ENCODE peak calls at places on chromosomes 3 and 15, in nine cellular contexts. V is A673, T is cardiac fibroblast, O is GM06990, S is transverse colon, F is AG10803, P is body of pancreas, M is GM23338, A is hepatocyte. K is an unnamed sample.

GRCh38 chr3:127690106-127690505 is 17.4 kb downstream of the ABTB1 start:
- DNase-seq in V (no peak), F (peak; percentile 84), O (no peak), S (no peak), P (no peak), T (peak; percentile 82), A (peak; percentile 48), M (no peak), K (peak; percentile 66)

GRCh38 chr3:113663761-113664160 is 32.7 kb downstream of the USF3 start:
- DNase-seq in O (no peak), A (no peak), P (no peak), S (no peak), F (no peak), T (no peak), V (no peak), M (no peak), K (no peak)

GRCh38 chr3:164418426-164418825 is 659.9 kb downstream of the SI start:
- DNase-seq in V (peak; percentile 15), F (no peak), O (no peak), P (no peak), S (peak; percentile 20), A (peak; percentile 20), T (no peak), M (no peak), K (no peak)

GRCh38 chr3:107241217-107241616 is 136.0 kb upstream of the CCDC54 start:
- DNase-seq in M (peak; percentile 31), P (no peak), S (peak; percentile 37), V (peak; percentile 13), T (peak; percentile 56), A (peak; percentile 25), O (peak; percentile 23), F (peak; percentile 8), K (peak; percentile 41)

GRCh38 chr15:49063402-49064280 is 17.4 kb upstream of the SECISBP2L start:
- DNase-seq in S (no peak), M (peak; percentile 47), O (no peak), V (no peak), P (no peak), F (no peak), T (no peak), A (no peak), K (no peak)

GRCh38 chr3:171838218-171838720 is 4.9 kb upstream of the TMEM212 start:
- DNase-seq in A (no peak), O (no peak), M (peak; percentile 25), S (peak; percentile 20), V (no peak), F (peak; percentile 88), P (no peak), T (peak; percentile 94), K (peak; percentile 96)

GRCh38 chr3:172647823-172648222 is 63.0 kb downstream of the NCEH1 start:
- DNase-seq in T (no peak), V (no peak), O (no peak), S (no peak), P (peak; percentile 62), A (no peak), F (no peak), M (no peak), K (no peak)

GRCh38 chr15:31067890-31068603 is 33.5 kb downstream of the TRPM1 start:
- DNase-seq in O (no peak), V (no peak), M (no peak), T (no peak), F (no peak), A (no peak), S (no peak), P (no peak), K (no peak)

GRCh38 chr3:133938770-133939495 is 43.3 kb upstream of the RAB6B start:
- DNase-seq in F (no peak), S (no peak), P (no peak), V (no peak), T (peak; percentile 31), M (peak; percentile 11), A (no peak), O (no peak), K (peak; percentile 56)

GRCh38 chr3:32431481-32431880 is 39.8 kb downstream of the CMTM7 start:
- DNase-seq in V (no peak), F (no peak), P (no peak), A (no peak), T (no peak), S (no peak), M (no peak), O (no peak), K (no peak)

GRCh38 chr3:50676031-50676705 is 1.4 kb downstream of the DOCK3 start:
- DNase-seq in S (no peak), O (no peak), V (no peak), A (no peak), T (no peak), P (no peak), M (peak; percentile 58), F (no peak), K (no peak)

GRCh38 chr3:50672656-50673055 is 2.1 kb upstream of the DOCK3 start:
- DNase-seq in S (no peak), O (no peak), F (no peak), P (no peak), V (no peak), M (no peak), A (no peak), T (no peak), K (no peak)

GRCh38 chr3:50673937-50674336 is 790 bp upstream of the DOCK3 start:
- DNase-seq in T (no peak), O (no peak), M (peak; percentile 17), A (no peak), V (no peak), P (no peak), F (no peak), S (no peak), K (no peak)

GRCh38 chr3:50675179-50676030 is 678 bp downstream of the DOCK3 start:
- DNase-seq in O (no peak), M (peak; percentile 80), A (peak; percentile 54), F (no peak), V (no peak), T (no peak), S (peak; percentile 39), P (peak; percentile 29), K (no peak)

GRCh38 chr3:50674349-50675178 is at the start of gene DOCK3:
- DNase-seq in T (peak; percentile 17), O (peak; percentile 54), A (peak; percentile 92), V (peak; percentile 42), F (peak; percentile 44), S (peak; percentile 55), M (peak; percentile 83), P (peak; percentile 54), K (peak; percentile 42)
- H3K4me3 ChIP-seq in T (peak within 1 kb of the TSS; percentile 9), O (no peak within 1 kb of the TSS), A (peak within 1 kb of the TSS; percentile 38), V (peak within 1 kb of the TSS; percentile 40), F (peak within 1 kb of the TSS; percentile 39), S (peak within 1 kb of the TSS; percentile 22), M (peak within 1 kb of the TSS; percentile 64), P (no peak within 1 kb of the TSS), K (no peak within 1 kb of the TSS)

GRCh38 chr15:84572231-84572630 is 28.6 kb upstream of the ZSCAN2 start:
- DNase-seq in P (no peak), S (no peak), F (no peak), T (no peak), V (no peak), M (no peak), O (no peak), A (no peak), K (no peak)

GRCh38 chr15:84570164-84570692 is 30.6 kb upstream of the ZSCAN2 start:
- DNase-seq in V (peak; percentile 22), S (peak; percentile 76), O (peak; percentile 43), M (peak; percentile 48), T (peak; percentile 45), A (peak; percentile 52), P (peak; percentile 52), F (peak; percentile 55), K (peak; percentile 27)

GRCh38 chr15:84575493-84575892 is 25.3 kb upstream of the ZSCAN2 start:
- DNase-seq in F (no peak), A (no peak), P (no peak), O (no peak), S (no peak), T (no peak), M (no peak), V (no peak), K (no peak)
- TF ChIP-seq CTCF in F (no peak), A (no peak), P (no peak), O (no peak), S (no peak), T (no peak), M (peak; percentile 17), V (no peak), K (no peak)

DNA sequence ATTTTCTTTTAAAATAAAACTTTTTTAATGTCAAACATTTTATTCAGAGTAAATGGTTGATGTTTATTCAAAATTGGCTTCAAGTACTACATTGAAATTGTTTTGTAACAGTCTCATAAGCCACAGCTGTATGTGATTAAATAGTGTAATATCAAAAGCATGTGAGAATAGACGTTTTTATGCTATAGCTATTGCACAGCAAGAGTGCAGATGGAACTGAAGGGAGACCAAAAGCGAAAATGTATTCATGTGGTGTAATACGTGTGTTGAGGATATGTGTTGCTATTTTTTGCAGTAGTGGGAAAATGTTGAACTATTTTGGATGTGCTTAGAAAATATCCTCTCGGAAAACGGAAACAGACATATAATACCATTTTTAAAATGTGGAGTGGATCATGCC is 6.0 kb downstream of the RBMS3 start:
- DNase-seq in F (peak; percentile 77), P (no peak), M (no peak), A (no peak), V (peak; percentile 68), S (no peak), O (no peak), T (peak; percentile 70), K (peak; percentile 57)
- H3K4me3 ChIP-seq in F (peak overlapping the region; percentile 89), P (no peak overlapping the region), M (no peak overlapping the region), A (no peak overlapping the region), V (peak overlapping the region; percentile 38), S (no peak overlapping the region), O (no peak overlapping the region), T (no peak overlapping the region), K (peak overlapping the region; percentile 84)

GRCh38 chr3:167166012-167166411 is 214.1 kb downstream of the ZBBX start:
- DNase-seq in A (no peak), S (no peak), O (no peak), P (no peak), V (no peak), T (no peak), F (no peak), M (no peak), K (no peak)

GRCh38 chr3:167163580-167163979 is 216.5 kb downstream of the ZBBX start:
- DNase-seq in V (no peak), F (no peak), A (no peak), O (no peak), P (no peak), M (no peak), S (no peak), T (no peak), K (no peak)

GRCh38 chr3:167167491-167167890 is 212.6 kb downstream of the ZBBX start:
- DNase-seq in F (no peak), V (no peak), A (no peak), M (no peak), S (no peak), P (no peak), T (no peak), O (no peak), K (no peak)

GRCh38 chr3:167166594-167167253 is 213.4 kb downstream of the ZBBX start:
- DNase-seq in F (no peak), A (no peak), V (peak; percentile 31), T (no peak), P (no peak), O (no peak), M (peak; percentile 27), S (no peak), K (no peak)

DNA sequence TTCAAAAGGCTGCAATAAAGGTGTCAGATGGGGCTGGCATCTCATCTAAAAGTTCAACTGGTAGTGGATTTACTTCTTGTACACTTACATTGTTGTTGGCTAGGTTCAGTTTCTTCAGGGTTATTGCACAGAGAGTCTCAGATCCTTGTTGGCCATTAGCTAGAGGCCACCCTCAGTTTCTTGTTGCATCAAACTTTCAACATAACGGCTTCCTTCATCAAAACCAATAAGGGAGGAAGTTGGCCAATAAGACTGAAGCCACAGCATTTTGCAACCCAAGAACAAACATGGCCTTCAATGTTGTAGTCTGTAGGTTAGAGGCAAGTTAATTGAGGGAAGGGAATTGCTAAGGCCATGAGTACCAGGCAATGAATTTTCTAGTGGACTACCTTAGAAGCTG is 218.0 kb downstream of the ZBBX start:
- DNase-seq in O (no peak), V (no peak), S (no peak), P (no peak), M (no peak), A (no peak), F (no peak), T (no peak), K (no peak)
- TF ChIP-seq CTCF in O (no peak), V (no peak), S (no peak), P (no peak), M (no peak), A (no peak), F (no peak), T (no peak), K (no peak)

K was measured in fibroblast of pulmonary artery.